ENCODE peak calls at places on chromosomes 12 and 14, in eight cellular contexts. S is psoas muscle, V is iPS-NIHi11, N is NCI-H774, Y is progenitor cell of endocrine pancreas, M is GM12892, G is T follicular helper cell, O is left lung. T is an unnamed sample.

GRCh38 chr14:96762650-96763049 is 34.5 kb upstream of the VRK1 start:
- DNase-seq in G (peak), O (no peak), V (peak), M (peak), S (no peak), Y (no peak), N (peak), T (no peak)

GRCh38 chr12:7061596-7061995 is 1.1 kb downstream of the C1S start:
- DNase-seq in Y (no peak), N (no peak), S (no peak), V (no peak), M (no peak), O (no peak), G (no peak), T (no peak)

GRCh38 chr12:43151406-43152080 is 400.5 kb downstream of the ADAMTS20 start:
- DNase-seq in G (no peak), O (no peak), Y (no peak), V (no peak), N (no peak), S (no peak), M (no peak), T (no peak)

GRCh38 chr12:3998968-3999792 is 126.0 kb upstream of the PARP11 start:
- DNase-seq in G (peak), V (no peak), O (peak), S (no peak), M (no peak), N (no peak), Y (peak), T (no peak)

GRCh38 chr14:60862283-60862682 is 118.6 kb downstream of the TRMT5 start:
- DNase-seq in V (no peak), Y (no peak), O (peak), N (peak), S (no peak), G (no peak), M (no peak), T (no peak)

GRCh38 chr14:31477248-31477647 is 10.6 kb downstream of the GPR33 start:
- DNase-seq in Y (no peak), S (no peak), N (no peak), V (no peak), G (no peak), M (no peak), O (no peak), T (no peak)

GRCh38 chr12:132921685-132922084 is 34.3 kb upstream of the CHFR start:
- DNase-seq in Y (no peak), O (no peak), G (no peak), V (no peak), M (no peak), S (no peak), N (no peak), T (no peak)

GRCh38 chr12:80958162-80958561 is 20.4 kb upstream of the LIN7A start:
- DNase-seq in G (no peak), O (no peak), V (no peak), N (no peak), M (no peak), S (no peak), Y (no peak), T (no peak)

GRCh38 chr14:61322799-61323290 is 1.5 kb downstream of the PRKCH start:
- DNase-seq in M (no peak), N (no peak), S (no peak), V (no peak), O (no peak), Y (no peak), G (no peak), T (no peak)